ENCODE peak calls at places on chromosomes 7 and 10, in seven cellular contexts. O is HFFc6, Q is HCT116, D is heart right ventricle, E is GM13976, Y is dorsolateral prefrontal cortex, P is astrocyte of the spinal cord. M is an unnamed sample.

GRCh38 chr7:26147030-26147429 is 5.0 kb upstream of the NFE2L3 start:
- DNase-seq in O (no peak), P (no peak), Q (no peak), D (no peak), E (no peak), Y (no peak), M (no peak)

GRCh38 chr10:88428442-88428841 is 154.7 kb downstream of the RNLS start:
- DNase-seq in D (no peak), P (peak; percentile 9), Y (no peak), O (peak; percentile 4), E (no peak), Q (peak; percentile 80), M (no peak)

GRCh38 chr10:96670786-96671185 is 49.5 kb downstream of the PIK3AP1 start:
- DNase-seq in E (no peak), D (no peak), Y (no peak), O (no peak), Q (no peak), P (peak; percentile 21), M (no peak)

GRCh38 chr7:128829391-128830166 is 627 bp upstream of the FLNC start:
- DNase-seq in P (peak; percentile 55), D (peak; percentile 61), Y (no peak), O (peak; percentile 67), E (peak; percentile 34), Q (no peak), M (peak; percentile 16)

GRCh38 chr7:102830206-102830605 is 81.4 kb downstream of the FAM185A start:
- DNase-seq in Y (no peak), E (no peak), Q (no peak), D (no peak), P (no peak), O (no peak), M (no peak)

GRCh38 chr7:21504021-21504420 is 38.8 kb upstream of the DNAH11 start:
- DNase-seq in E (no peak), Y (no peak), O (no peak), D (no peak), P (no peak), Q (no peak), M (no peak)

GRCh38 chr7:70005885-70006284 is 407.6 kb downstream of the AUTS2 start:
- DNase-seq in Q (no peak), P (no peak), D (no peak), O (no peak), E (no peak), Y (no peak), M (no peak)

GRCh38 chr7:32285698-32286097 is 204.5 kb downstream of the LSM5 start:
- DNase-seq in E (no peak), D (no peak), O (no peak), P (no peak), Y (no peak), Q (no peak), M (no peak)

GRCh38 chr7:47635091-47636090 is 53.5 kb upstream of the TNS3 start:
- DNase-seq in D (no peak), Q (no peak), P (no peak), E (no peak), Y (no peak), O (no peak), M (no peak)

GRCh38 chr7:127584648-127585043 is 750 bp downstream of the GCC1 start:
- DNase-seq in O (no peak), P (no peak), Y (no peak), D (no peak), Q (no peak), E (no peak), M (no peak)

GRCh38 chr7:127904706-127905056 is 126.6 kb downstream of the LRRC4 start:
- DNase-seq in D (no peak), Y (no peak), O (peak; percentile 33), P (no peak), Q (no peak), E (no peak), M (no peak)

GRCh38 chr10:44863344-44864041 is 47.6 kb upstream of the TMEM72 start:
- DNase-seq in Q (no peak), D (no peak), Y (no peak), E (no peak), O (no peak), P (no peak), M (no peak)

GRCh38 chr10:47306429-47307210 is 6.6 kb downstream of the GDF10 start:
- DNase-seq in P (no peak), E (no peak), O (no peak), D (no peak), Y (no peak), Q (no peak), M (no peak)

GRCh38 chr7:22219739-22220493 is 137.0 kb downstream of the RAPGEF5 start:
- DNase-seq in E (no peak), Q (no peak), D (peak; percentile 38), P (no peak), O (no peak), Y (no peak), M (no peak)

GRCh38 chr10:77513783-77514331 is 123.8 kb downstream of the KCNMA1 start:
- DNase-seq in D (peak; percentile 18), P (peak; percentile 89), Q (peak; percentile 74), Y (peak; percentile 66), E (no peak), O (peak; percentile 93), M (no peak)

GRCh38 chr7:45162311-45162845 is 4.8 kb downstream of the RAMP3 start:
- DNase-seq in Q (no peak), E (no peak), Y (no peak), P (no peak), O (no peak), D (no peak), M (no peak)

GRCh38 chr7:136348542-136348941 is 371.4 kb upstream of the MTPN start:
- DNase-seq in E (no peak), P (no peak), Q (no peak), O (no peak), Y (no peak), D (peak; percentile 36), M (no peak)

GRCh38 chr10:61750943-61751471 is 88.3 kb downstream of the CABCOCO1 start:
- DNase-seq in E (peak; percentile 36), D (peak; percentile 53), O (peak; percentile 63), Q (peak; percentile 64), Y (peak; percentile 34), P (peak; percentile 56), M (peak; percentile 84)
- TF ChIP-seq CTCF in E (peak; percentile 62), D (peak; percentile 26), O (peak; percentile 87), Q (peak; percentile 53), Y (peak; percentile 67), P (peak; percentile 82), M (peak; percentile 68)

GRCh38 chr10:122113161-122113944 is 124.4 kb downstream of the TACC2 start:
- DNase-seq in Q (peak; percentile 49), P (peak; percentile 71), E (peak; percentile 64), Y (no peak), O (peak; percentile 77), D (peak; percentile 83), M (peak; percentile 9)
- TF ChIP-seq CTCF in Q (peak; percentile 12), P (peak; percentile 58), E (no peak), Y (no peak), O (peak; percentile 72), D (peak; percentile 24), M (no peak)

GRCh38 chr7:105488219-105488571 is 33.9 kb downstream of the PUS7 start:
- DNase-seq in Y (no peak), D (no peak), O (no peak), E (no peak), P (no peak), Q (no peak), M (no peak)
- TF ChIP-seq CTCF in Y (no peak), D (no peak), O (peak; percentile 49), E (no peak), P (no peak), Q (no peak), M (peak; percentile 10)

DNA sequence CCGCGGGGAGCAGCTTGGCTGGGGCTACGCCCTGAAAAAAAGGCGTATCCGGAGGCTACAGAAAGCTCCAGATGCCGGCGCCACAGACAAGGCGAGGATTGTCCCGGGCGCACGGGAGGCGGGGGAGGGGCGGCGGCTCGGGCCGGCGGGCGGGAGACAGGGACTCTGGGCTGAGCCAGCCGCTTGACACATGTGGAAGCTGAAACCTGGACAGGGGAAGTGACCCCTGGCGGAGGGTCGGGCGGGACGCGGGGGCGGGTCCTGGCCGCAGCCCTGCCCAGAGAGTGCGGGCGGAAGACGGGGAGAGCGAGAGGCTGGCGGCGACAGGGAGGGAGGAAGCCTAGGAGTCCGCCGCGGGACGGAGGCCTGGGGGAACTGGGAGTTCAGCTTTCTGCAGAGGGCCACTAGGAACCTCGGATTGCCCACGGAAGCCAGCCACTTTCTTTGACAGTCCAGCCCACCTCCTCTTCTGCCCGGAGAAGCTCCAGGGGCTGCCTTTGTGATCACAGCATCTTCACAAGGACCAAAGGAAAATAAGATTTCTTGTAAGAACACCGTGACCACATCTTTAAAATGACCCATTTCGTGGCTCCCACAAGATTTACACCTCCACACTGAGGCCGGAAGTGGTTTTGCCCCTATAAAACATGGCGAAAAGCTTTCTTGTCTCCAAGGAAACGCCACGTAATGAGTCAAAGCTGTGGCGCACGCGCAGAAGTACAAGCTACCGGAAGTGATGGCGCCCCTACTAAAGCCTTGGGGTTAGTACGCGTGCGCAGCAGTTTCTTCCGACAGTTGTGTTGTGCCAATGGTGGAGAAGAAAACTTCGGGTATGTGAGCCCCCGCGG is at the start of the genes PLOD3 and ZNHIT1:
- DNase-seq in Q (peak; percentile 96), E (peak; percentile 99), P (peak; percentile 98), O (peak; percentile 97), Y (peak; percentile 96), D (peak; percentile 98), M (peak; percentile 99)
- TF ChIP-seq CTCF in Q (no peak), E (no peak), P (no peak), O (peak; percentile 57), Y (peak; percentile 20), D (no peak), M (peak; percentile 35)

GRCh38 chr7:121337398-121337797 is 8.6 kb downstream of the WNT16 start:
- DNase-seq in O (no peak), Y (no peak), P (no peak), Q (no peak), E (no peak), D (no peak), M (no peak)
- TF ChIP-seq CTCF in O (no peak), Y (no peak), P (peak; percentile 24), Q (no peak), E (peak; percentile 20), D (no peak), M (peak; percentile 19)

M was measured in activated CD8-positive, alpha-beta T cell treated with anti-CD3 and anti-CD28 coated beads for 36 hours.